ENCODE peak calls at places on chromosomes 7 and 10, in four cellular contexts. F, S, T and U are unnamed samples.

GRCh38 chr10:91566142-91566541 is 66.7 kb downstream of the PPP1R3C start:
- DNase-seq in F (no peak), S (no peak), T (no peak), U (no peak)

GRCh38 chr10:96765406-96766240 is 45.3 kb upstream of the PIK3AP1 start:
- DNase-seq in F (peak), S (no peak), T (peak), U (peak)

GRCh38 chr7:44348300-44348699 is 22.9 kb upstream of the CAMK2B start:
- DNase-seq in F (no peak), S (no peak), T (peak), U (no peak)

GRCh38 chr10:48612241-48612943 is 7.5 kb upstream of the ARHGAP22 start:
- DNase-seq in F (no peak), S (no peak), T (peak), U (no peak)

GRCh38 chr7:77222819-77223218 is 23.2 kb upstream of the FGL2 start:
- DNase-seq in F (no peak), S (no peak), T (no peak), U (no peak)

GRCh38 chr10:129961274-129961839 is 2.7 kb downstream of the EBF3 start:
- DNase-seq in F (no peak), S (no peak), T (no peak), U (no peak)

GRCh38 chr10:114507449-114507848 is 103.1 kb upstream of the AFAP1L2 start:
- DNase-seq in F (peak), S (no peak), T (no peak), U (no peak)

GRCh38 chr10:68154211-68154497 is 44.9 kb downstream of the MYPN start:
- DNase-seq in F (no peak), S (no peak), T (peak), U (peak)

GRCh38 chr10:63217120-63217605 is 84.0 kb downstream of the NRBF2 start:
- DNase-seq in F (no peak), S (no peak), T (peak), U (peak)

GRCh38 chr10:91616124-91616523 is 16.7 kb downstream of the PPP1R3C start:
- DNase-seq in F (no peak), S (no peak), T (peak), U (no peak)

GRCh38 chr7:151059362-151060112 is at the start of gene SLC4A2:
- DNase-seq in F (peak), S (peak), T (peak), U (peak)

GRCh38 chr7:47600199-47601118 is 18.5 kb upstream of the TNS3 start:
- DNase-seq in F (no peak), S (no peak), T (peak), U (peak)

GRCh38 chr7:114206688-114207087 is 207.9 kb upstream of the FOXP2 start:
- DNase-seq in F (no peak), S (no peak), T (no peak), U (no peak)

GRCh38 chr10:124010563-124011131 is 82.8 kb downstream of the CHST15 start:
- DNase-seq in F (peak), S (no peak), T (no peak), U (peak)

GRCh38 chr10:12690525-12691139 is 310.9 kb downstream of the CCDC3 start:
- DNase-seq in F (no peak), S (no peak), T (peak), U (no peak)

GRCh38 chr10:1631282-1631681 is 106.0 kb downstream of the ADARB2 start:
- DNase-seq in F (peak), S (peak), T (no peak), U (peak)

GRCh38 chr10:88901610-88902327 is 21.7 kb downstream of the STAMBPL1 start:
- DNase-seq in F (no peak), S (no peak), T (peak), U (no peak)

GRCh38 chr10:119205926-119206602 is 1.3 kb upstream of the GRK5 start:
- DNase-seq in F (peak), S (no peak), T (no peak), U (peak)

GRCh38 chr10:60208676-60209269 is 180.9 kb downstream of the ANK3 start:
- DNase-seq in F (no peak), S (no peak), T (peak), U (peak)